ENCODE peak calls at places on chromosomes 12 and 14, in nine cellular contexts. C is sigmoid colon, I is mucosa of descending colon, A is spleen, R is A549, X is NT2/D1, M is mesenchymal stem cell, B is cardiac muscle cell, L is trophoblast cell. P is an unnamed sample. For H3K4me1, the result is how much of the 10 kb centered on the place peaks cover.

GRCh38 chr12:114528766-114529165 is 122.8 kb upstream of the TBX5 start:
- DNase-seq in I (no peak), A (no peak), B (no peak), M (no peak), C (no peak), X (no peak), L (peak), R (no peak), P (no peak)

GRCh38 chr12:45415393-45415817 is 199.5 kb downstream of the ANO6 start:
- DNase-seq in I (no peak), X (no peak), R (peak), L (peak), M (peak), B (no peak), A (no peak), C (peak), P (peak)

GRCh38 chr12:65685514-65685913 is 138.8 kb upstream of the HMGA2 start:
- DNase-seq in R (no peak), M (peak), B (peak), L (peak), I (no peak), A (no peak), C (no peak), X (peak), P (peak)

GRCh38 chr14:92619671-92620437 is 106.3 kb downstream of the RIN3 start:
- DNase-seq in L (no peak), B (no peak), X (no peak), C (no peak), A (peak), R (no peak), I (no peak), M (peak), P (peak)

GRCh38 chr14:53432378-53432802 is 279.3 kb upstream of the DDHD1 start:
- DNase-seq in C (no peak), I (no peak), M (peak), R (peak), B (peak), X (peak), A (no peak), L (peak), P (peak)

GRCh38 chr12:126055521-126055920 is 990.3 kb downstream of the AACS start:
- DNase-seq in M (no peak), L (no peak), C (no peak), I (no peak), A (no peak), R (no peak), X (no peak), B (no peak), P (no peak)

GRCh38 chr14:35042632-35043031 is 3.4 kb upstream of the FAM177A1 start:
- DNase-seq in C (no peak), B (no peak), X (no peak), M (no peak), A (no peak), R (no peak), I (no peak), L (no peak), P (no peak)

GRCh38 chr14:38171197-38171596 is 36.5 kb upstream of the SSTR1 start:
- DNase-seq in R (no peak), A (no peak), L (no peak), I (no peak), X (no peak), C (no peak), M (no peak), B (no peak), P (no peak)

GRCh38 chr12:7374423-7375144 is 69.4 kb downstream of the CD163L1 start:
- DNase-seq in L (peak), M (peak), B (peak), C (peak), I (peak), R (peak), A (peak), X (peak), P (peak)

GRCh38 chr14:93543766-93544165 is 113.0 kb downstream of the UNC79 start:
- DNase-seq in M (peak), L (peak), R (peak), B (peak), I (no peak), C (no peak), X (no peak), A (no peak), P (peak)

GRCh38 chr14:68878908-68879307 is 86.0 kb upstream of the ZFP36L1 start:
- DNase-seq in A (no peak), C (peak), X (no peak), R (no peak), B (no peak), M (no peak), I (no peak), L (no peak), P (no peak)

GRCh38 chr12:26846419-26846818 is 13.4 kb upstream of the ITPR2 start:
- DNase-seq in A (no peak), M (no peak), X (no peak), B (no peak), I (no peak), C (no peak), L (peak), R (no peak), P (no peak)

GRCh38 chr14:59688224-59689170 is 111.9 kb upstream of the CCDC175 start:
- DNase-seq in C (no peak), M (peak), B (peak), R (peak), X (peak), I (peak), L (peak), A (no peak), P (peak)

GRCh38 chr12:132489602-132490239 is at the start of gene FBRSL1:
- DNase-seq in C (peak), R (peak), L (peak), M (peak), A (peak), X (peak), I (peak), B (peak), P (peak)

GRCh38 chr12:108066583-108067234 is 62.4 kb upstream of the WSCD2 start:
- DNase-seq in I (no peak), B (no peak), C (no peak), R (no peak), M (no peak), X (no peak), A (no peak), L (no peak), P (no peak)

GRCh38 chr12:94618995-94619695 is 31.2 kb downstream of the TMCC3 start:
- DNase-seq in R (no peak), I (no peak), C (no peak), X (no peak), A (no peak), B (no peak), L (peak), M (peak), P (peak)

GRCh38 chr12:94622475-94622874 is 27.9 kb downstream of the TMCC3 start:
- DNase-seq in M (no peak), L (peak), X (no peak), A (no peak), R (no peak), C (no peak), I (no peak), B (no peak), P (peak)

GRCh38 chr12:94623161-94623920 is 27.0 kb downstream of the TMCC3 start:
- DNase-seq in X (no peak), C (no peak), M (no peak), R (no peak), B (no peak), L (no peak), I (no peak), A (no peak), P (no peak)

GRCh38 chr12:94621662-94622359 is 28.5 kb downstream of the TMCC3 start:
- DNase-seq in B (no peak), C (no peak), X (no peak), L (peak), I (peak), M (peak), A (no peak), R (no peak), P (no peak)

DNA sequence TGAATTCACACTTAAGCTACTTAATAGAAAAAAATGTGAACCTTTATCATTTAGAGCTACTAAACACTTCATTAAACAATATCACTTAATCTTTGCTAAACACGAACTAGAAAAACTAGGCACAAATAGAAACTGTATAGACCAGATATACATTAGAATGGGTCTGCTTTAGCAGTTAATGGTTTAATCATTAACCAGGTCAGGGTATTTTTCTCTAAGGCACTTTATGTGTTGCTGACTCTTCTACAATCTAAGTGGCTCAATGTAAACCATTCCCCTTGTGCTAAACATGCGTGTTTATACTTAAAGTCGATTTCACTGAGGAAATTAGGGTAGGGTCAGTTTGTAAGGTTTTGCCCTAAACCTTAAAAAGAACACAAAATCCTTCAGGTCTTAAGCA is 29.7 kb downstream of the TMCC3 start:
- DNase-seq in C (no peak), M (no peak), R (no peak), B (no peak), I (no peak), X (no peak), A (no peak), L (no peak), P (no peak)
- H3K4me1 ChIP-seq in C (under half), M (under half), R (under half), B (under half), I (under half), X (under half), A (under half), L (under half), P (under half)

GRCh38 chr12:120228291-120229070 is 27.6 kb upstream of the RPLP0 start:
- DNase-seq in L (peak), X (peak), A (peak), C (peak), M (peak), R (peak), B (peak), I (peak), P (peak)
- H3K4me1 ChIP-seq in L (half or more), X (half or more), A (half or more), C (under half), M (half or more), R (half or more), B (half or more), I (half or more), P (half or more)

GRCh38 chr14:85468815-85469214 is 61.1 kb upstream of the FLRT2 start:
- DNase-seq in I (no peak), A (no peak), X (no peak), M (no peak), C (no peak), L (no peak), R (no peak), B (no peak), P (no peak)
- H3K4me1 ChIP-seq in I (under half), A (under half), X (under half), M (under half), C (under half), L (under half), R (under half), B (under half), P (under half)

GRCh38 chr12:57150400-57150799 is 3.0 kb upstream of the LRP1-AS start:
- DNase-seq in R (no peak), A (no peak), C (peak), L (no peak), M (no peak), I (no peak), B (no peak), X (no peak), P (no peak)

GRCh38 chr12:57146925-57147640 is at the start of gene LRP1-AS:
- DNase-seq in A (no peak), R (no peak), L (no peak), M (no peak), I (peak), X (no peak), C (no peak), B (no peak), P (no peak)

GRCh38 chr12:57149309-57149900 is 2.0 kb upstream of the LRP1-AS start:
- DNase-seq in M (peak), C (peak), R (no peak), L (no peak), X (no peak), B (no peak), A (no peak), I (peak), P (peak)

GRCh38 chr12:57147641-57147944 is 174 bp upstream of the LRP1-AS start:
- DNase-seq in X (no peak), B (no peak), C (peak), M (peak), L (no peak), A (no peak), I (no peak), R (no peak), P (peak)

DNA sequence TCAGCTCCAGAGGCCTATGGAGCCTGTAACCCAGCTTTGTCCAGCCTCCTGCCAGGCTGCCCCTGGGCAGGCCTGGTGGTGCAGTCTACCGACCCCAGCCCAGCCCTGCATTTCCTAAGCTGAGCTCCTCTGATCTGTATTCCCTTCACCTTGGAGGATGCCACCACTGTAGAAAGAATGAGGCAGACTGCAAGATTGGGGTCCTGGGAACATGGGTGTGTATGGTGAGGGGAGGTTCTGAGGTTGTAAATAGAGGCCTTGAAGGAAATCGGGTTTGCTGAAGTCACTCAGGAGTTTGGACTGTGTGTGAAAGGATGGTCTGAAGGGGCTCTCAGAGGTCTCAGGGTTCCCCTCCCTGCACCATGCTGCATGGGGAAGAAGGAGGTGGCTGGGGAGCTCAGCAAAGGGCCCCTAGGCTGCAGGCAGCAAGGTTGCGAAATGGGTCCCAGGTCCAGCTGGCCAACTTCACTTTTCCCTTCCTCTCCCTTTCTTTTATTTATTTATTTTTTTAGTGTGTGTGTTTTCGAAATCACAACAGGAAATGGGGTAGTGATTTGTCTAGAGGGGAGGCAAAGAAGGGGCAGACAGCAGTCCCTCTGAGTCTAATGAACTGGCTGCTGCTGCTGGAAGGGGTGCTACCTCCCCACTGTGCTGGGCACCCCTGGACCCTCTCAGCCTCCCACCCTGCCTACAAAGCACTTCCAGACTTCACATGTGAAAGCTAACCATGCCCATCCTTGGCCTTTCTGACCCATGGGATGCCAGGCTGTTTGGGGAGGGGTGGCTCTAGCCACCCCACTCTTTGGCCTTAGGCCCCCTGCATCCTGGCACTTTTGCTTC is 1.3 kb upstream of the LRP1-AS start:
- DNase-seq in A (no peak), R (no peak), C (peak), B (no peak), M (peak), L (no peak), I (peak), X (no peak), P (peak)
- H3K4me1 ChIP-seq in A (half or more), R (under half), C (under half), B (under half), M (half or more), L (under half), I (under half), X (under half), P (half or more)

GRCh38 chr14:73787760-73788508 is 63.7 kb upstream of the PTGR2 start:
- DNase-seq in I (peak), C (peak), L (peak), A (peak), B (no peak), R (no peak), M (peak), X (no peak), P (peak)

GRCh38 chr14:73786942-73787759 is 64.5 kb upstream of the PTGR2 start:
- DNase-seq in C (peak), R (no peak), L (peak), A (peak), X (no peak), M (peak), I (peak), B (peak), P (peak)

GRCh38 chr14:73785336-73785833 is 66.2 kb upstream of the PTGR2 start:
- DNase-seq in R (no peak), B (no peak), A (peak), I (peak), L (peak), C (peak), X (no peak), M (peak), P (peak)

GRCh38 chr14:73785834-73786631 is 65.6 kb upstream of the PTGR2 start:
- DNase-seq in R (peak), M (peak), L (peak), B (peak), X (no peak), I (peak), A (peak), C (peak), P (peak)

DNA sequence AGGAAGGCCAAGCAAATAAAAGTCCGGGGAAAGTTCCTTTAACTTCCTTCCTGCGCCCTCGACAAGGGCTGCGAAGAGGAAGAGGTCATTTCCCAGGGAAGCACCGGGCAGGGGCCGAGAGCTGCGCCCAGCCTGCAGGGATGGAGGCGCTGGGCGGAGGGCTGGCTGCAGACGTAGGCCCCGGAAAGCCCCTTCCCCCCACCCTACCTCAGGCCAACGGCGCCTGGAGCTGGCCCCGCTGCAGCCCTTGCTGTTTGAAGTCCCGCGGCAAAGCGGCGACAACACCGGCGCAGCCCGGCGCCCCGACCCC is 65.0 kb upstream of the PTGR2 start:
- DNase-seq in A (no peak), C (peak), L (peak), R (no peak), M (peak), I (peak), X (no peak), B (peak), P (peak)
- H3K4me1 ChIP-seq in A (half or more), C (under half), L (under half), R (under half), M (under half), I (under half), X (under half), B (under half), P (half or more)

P was measured in adipocyte.